ENCODE peak calls at places on chromosomes 12 and 14, in seven cellular contexts. L is testis, A is Panc1, M is NB4, B is transverse colon, J is AG04450, U is BJ. P is an unnamed sample.

GRCh38 chr12:71686658-71687025 is 760 bp downstream of the TMEM19 start:
- DNase-seq in A (no peak), L (no peak), M (peak), J (no peak), B (no peak), U (no peak), P (no peak)

GRCh38 chr14:64705406-64706118 is 1.3 kb downstream of the PLEKHG3 start:
- DNase-seq in M (peak), L (peak), U (no peak), B (no peak), J (no peak), A (no peak), P (no peak)

GRCh38 chr12:116469344-116469743 is 89.8 kb upstream of the MAP1LC3B2 start:
- DNase-seq in L (no peak), U (no peak), A (no peak), B (no peak), J (no peak), M (no peak), P (no peak)

GRCh38 chr14:102764220-102764671 is 13.0 kb upstream of the TRAF3 start:
- DNase-seq in A (no peak), B (no peak), U (no peak), L (no peak), J (no peak), M (no peak), P (no peak)

GRCh38 chr12:68759852-68760251 is 13.9 kb downstream of the SLC35E3 start:
- DNase-seq in B (no peak), M (no peak), L (no peak), J (no peak), U (no peak), A (no peak), P (no peak)

GRCh38 chr14:104355949-104356737 is 217.8 kb downstream of the KIF26A start:
- DNase-seq in A (no peak), L (no peak), M (no peak), U (no peak), J (no peak), B (no peak), P (peak)

GRCh38 chr12:124910561-124911478 is 3.6 kb downstream of the UBC start:
- DNase-seq in J (no peak), A (no peak), L (no peak), U (no peak), B (no peak), M (peak), P (no peak)

GRCh38 chr12:132103542-132104308 is 40.4 kb downstream of the DDX51 start:
- DNase-seq in A (no peak), B (no peak), L (no peak), J (no peak), M (no peak), U (no peak), P (no peak)

GRCh38 chr12:65666876-65667275 is 157.4 kb upstream of the HMGA2 start:
- DNase-seq in U (no peak), L (no peak), M (no peak), A (no peak), J (no peak), B (no peak), P (no peak)

GRCh38 chr12:124758266-124759200 is 105.1 kb downstream of the SCARB1 start:
- DNase-seq in L (no peak), J (no peak), B (no peak), U (no peak), A (no peak), M (no peak), P (peak)

DNA sequence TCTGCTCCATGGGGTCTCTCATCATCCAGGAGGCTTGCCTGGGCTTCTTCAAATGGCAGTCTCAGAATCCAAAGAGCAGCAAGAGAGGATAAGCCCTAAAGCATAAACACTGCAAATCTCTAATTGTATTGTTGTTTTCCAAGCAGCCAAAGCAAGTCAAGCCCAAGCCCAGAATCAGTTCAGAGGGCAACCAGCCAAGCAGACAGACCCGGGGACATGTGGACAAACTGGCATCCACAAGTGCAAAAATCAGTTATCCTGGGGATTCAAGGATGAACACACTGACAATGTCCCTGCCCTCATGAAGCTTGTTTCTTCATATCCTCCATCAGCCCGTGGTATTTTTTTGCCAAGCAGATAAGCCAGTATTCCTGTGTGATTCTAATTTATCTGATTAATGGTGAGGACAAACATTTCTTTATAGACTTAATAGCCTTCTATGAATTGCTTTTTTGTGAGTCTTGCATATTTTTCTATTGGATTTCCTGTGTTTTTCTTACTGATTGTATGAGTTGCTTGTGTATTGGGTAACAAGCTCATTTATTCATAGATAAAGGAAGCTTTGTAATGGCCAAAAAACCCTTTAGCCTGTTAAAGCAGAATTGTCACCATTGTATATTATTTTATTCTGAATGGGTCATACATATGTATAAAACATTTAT is 262.4 kb downstream of the GXYLT1 start:
- DNase-seq in B (no peak), M (no peak), L (no peak), A (no peak), U (no peak), J (no peak), P (no peak)
- TF ChIP-seq CTCF in B (no peak), M (no peak), L (no peak), A (no peak), U (no peak), J (no peak), P (no peak)

GRCh38 chr12:55828357-55828756 is 1.0 kb downstream of the DNAJC14 start:
- DNase-seq in M (no peak), U (no peak), A (no peak), J (no peak), L (no peak), B (no peak), P (no peak)
- H3K4me3 ChIP-seq in M (peak), U (peak), A (peak), J (peak), L (peak), B (no peak), P (peak)

DNA sequence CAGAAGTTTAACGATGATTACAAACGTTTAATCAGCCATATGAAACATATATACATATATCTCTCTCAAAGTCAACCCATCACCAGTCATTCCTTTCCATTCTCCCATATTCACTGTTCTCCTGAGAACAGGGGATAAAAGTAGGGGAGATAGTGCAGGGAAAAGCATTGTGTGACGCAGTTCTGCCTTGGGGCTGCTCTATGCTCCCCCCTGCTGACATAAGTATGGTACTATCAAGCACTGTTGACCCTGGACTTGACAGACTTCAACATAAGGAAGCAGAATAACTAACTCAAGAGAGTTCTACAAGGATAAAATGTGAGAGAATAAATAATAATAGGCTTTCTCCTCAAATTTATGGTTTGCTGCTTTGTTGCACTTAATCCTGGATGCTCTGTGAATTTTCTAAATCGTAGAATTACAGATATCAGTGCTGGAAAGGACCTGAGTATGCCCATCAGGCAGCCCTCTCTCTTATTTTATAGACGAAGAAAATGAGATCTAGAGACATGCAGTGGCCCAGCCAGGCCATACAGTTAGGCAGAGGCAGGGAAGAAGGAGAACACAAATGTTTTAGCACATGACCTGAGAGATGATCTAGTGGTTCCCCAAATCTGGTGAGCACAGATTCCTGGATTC is 87.2 kb downstream of the SCN8A start:
- DNase-seq in J (no peak), M (peak), L (peak), B (peak), U (no peak), A (peak), P (peak)
- TF ChIP-seq CTCF in J (peak), M (peak), L (peak), B (peak), U (peak), A (peak), P (peak)

DNA sequence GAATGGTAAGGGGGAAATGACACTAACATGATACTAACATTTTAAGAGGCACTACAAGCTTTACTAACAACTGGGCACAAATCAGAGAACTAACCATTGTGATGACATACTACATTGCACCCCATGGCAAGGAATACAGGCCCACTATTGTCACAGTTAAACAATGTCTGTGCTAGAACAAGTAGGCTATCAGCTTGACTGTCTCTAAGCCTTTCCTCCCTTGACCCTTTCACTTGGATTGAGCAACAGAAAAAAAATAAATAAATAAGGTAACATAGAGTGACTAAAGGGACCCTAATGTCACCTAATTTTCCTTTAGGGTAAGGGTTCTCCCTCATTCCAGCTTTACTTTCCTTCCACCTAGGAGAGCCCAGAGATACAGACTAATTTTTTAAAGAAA is 4.4 kb downstream of the SLC38A2 start:
- DNase-seq in U (no peak), A (no peak), M (no peak), L (no peak), J (no peak), B (no peak), P (no peak)
- H3K4me3 ChIP-seq in U (peak), A (peak), M (peak), L (no peak), J (peak), B (peak), P (no peak)